ENCODE peak calls at places on chromosomes 11 and 22, in seven cellular contexts. One of them, this sample, is unnamed. For H3K27me3, the result is how much of the 10 kb centered on the place peaks cover.

GRCh38 chr11:34387653-34388052 is 29.8 kb upstream of the ABTB2 start:
- DNase-seq in right lobe of liver: no peak
- DNase-seq in CD8-positive, alpha-beta T cell: no peak
- DNase-seq in Karpas-422: no peak
- DNase-seq in brain microvascular endothelial cell: no peak
- DNase-seq in body of pancreas: no peak
- DNase-seq in PC-3: no peak
- DNase-seq in this sample: no peak

GRCh38 chr22:46019351-46019750 is 42.4 kb upstream of the WNT7B start:
- DNase-seq in right lobe of liver: peak
- DNase-seq in CD8-positive, alpha-beta T cell: no peak
- DNase-seq in Karpas-422: no peak
- DNase-seq in brain microvascular endothelial cell: no peak
- DNase-seq in body of pancreas: no peak
- DNase-seq in PC-3: peak
- DNase-seq in this sample: no peak

GRCh38 chr22:17707526-17707925 is 66.7 kb downstream of the BID start:
- DNase-seq in right lobe of liver: no peak
- DNase-seq in CD8-positive, alpha-beta T cell: no peak
- DNase-seq in Karpas-422: no peak
- DNase-seq in brain microvascular endothelial cell: no peak
- DNase-seq in body of pancreas: no peak
- DNase-seq in PC-3: no peak
- DNase-seq in this sample: no peak

GRCh38 chr22:45962431-45962712 is 14.6 kb downstream of the WNT7B start:
- DNase-seq in right lobe of liver: no peak
- DNase-seq in CD8-positive, alpha-beta T cell: no peak
- DNase-seq in Karpas-422: no peak
- DNase-seq in brain microvascular endothelial cell: no peak
- DNase-seq in body of pancreas: no peak
- DNase-seq in PC-3: no peak
- DNase-seq in this sample: no peak

GRCh38 chr11:60221706-60222105 is 21.2 kb downstream of the MS4A4E start:
- DNase-seq in right lobe of liver: no peak
- DNase-seq in CD8-positive, alpha-beta T cell: no peak
- DNase-seq in Karpas-422: no peak
- DNase-seq in brain microvascular endothelial cell: no peak
- DNase-seq in body of pancreas: no peak
- DNase-seq in PC-3: no peak
- DNase-seq in this sample: no peak

GRCh38 chr22:39725351-39726035 is 154.9 kb downstream of the CACNA1I start:
- DNase-seq in right lobe of liver: no peak
- DNase-seq in CD8-positive, alpha-beta T cell: no peak
- DNase-seq in Karpas-422: no peak
- DNase-seq in brain microvascular endothelial cell: no peak
- DNase-seq in body of pancreas: no peak
- DNase-seq in PC-3: no peak
- DNase-seq in this sample: no peak

GRCh38 chr11:122723576-122723975 is 68.1 kb downstream of the UBASH3B start:
- DNase-seq in right lobe of liver: no peak
- DNase-seq in CD8-positive, alpha-beta T cell: no peak
- DNase-seq in Karpas-422: no peak
- DNase-seq in brain microvascular endothelial cell: peak
- DNase-seq in body of pancreas: no peak
- DNase-seq in PC-3: peak
- DNase-seq in this sample: peak

GRCh38 chr11:6925636-6926207 is 504 bp upstream of the ZNF215 start:
- DNase-seq in right lobe of liver: no peak
- DNase-seq in CD8-positive, alpha-beta T cell: no peak
- DNase-seq in Karpas-422: peak
- DNase-seq in brain microvascular endothelial cell: no peak
- DNase-seq in body of pancreas: no peak
- DNase-seq in PC-3: peak
- DNase-seq in this sample: peak

GRCh38 chr22:33789690-33790253 is 130.5 kb downstream of the LARGE1 start:
- DNase-seq in right lobe of liver: no peak
- DNase-seq in CD8-positive, alpha-beta T cell: no peak
- DNase-seq in Karpas-422: no peak
- DNase-seq in brain microvascular endothelial cell: no peak
- DNase-seq in body of pancreas: no peak
- DNase-seq in PC-3: no peak
- DNase-seq in this sample: no peak

GRCh38 chr22:37109242-37109917 is at the start of gene TMPRSS6:
- DNase-seq in right lobe of liver: peak
- DNase-seq in CD8-positive, alpha-beta T cell: no peak
- DNase-seq in Karpas-422: peak
- DNase-seq in brain microvascular endothelial cell: no peak
- DNase-seq in body of pancreas: peak
- DNase-seq in PC-3: no peak
- DNase-seq in this sample: no peak
- H3K27me3 ChIP-seq in right lobe of liver: under half
- H3K27me3 ChIP-seq in CD8-positive, alpha-beta T cell: under half
- H3K27me3 ChIP-seq in Karpas-422: under half
- H3K27me3 ChIP-seq in brain microvascular endothelial cell: under half
- H3K27me3 ChIP-seq in body of pancreas: under half
- H3K27me3 ChIP-seq in PC-3: under half
- H3K27me3 ChIP-seq in this sample: under half

GRCh38 chr11:44707094-44707493 is 19.7 kb upstream of the TSPAN18 start:
- DNase-seq in right lobe of liver: no peak
- DNase-seq in CD8-positive, alpha-beta T cell: no peak
- DNase-seq in Karpas-422: no peak
- DNase-seq in brain microvascular endothelial cell: no peak
- DNase-seq in body of pancreas: no peak
- DNase-seq in PC-3: no peak
- DNase-seq in this sample: no peak

GRCh38 chr11:44709966-44710365 is 16.8 kb upstream of the TSPAN18 start:
- DNase-seq in right lobe of liver: peak
- DNase-seq in CD8-positive, alpha-beta T cell: no peak
- DNase-seq in Karpas-422: no peak
- DNase-seq in brain microvascular endothelial cell: no peak
- DNase-seq in body of pancreas: no peak
- DNase-seq in PC-3: peak
- DNase-seq in this sample: peak

GRCh38 chr11:44708523-44709280 is 18.1 kb upstream of the TSPAN18 start:
- DNase-seq in right lobe of liver: no peak
- DNase-seq in CD8-positive, alpha-beta T cell: no peak
- DNase-seq in Karpas-422: no peak
- DNase-seq in brain microvascular endothelial cell: no peak
- DNase-seq in body of pancreas: no peak
- DNase-seq in PC-3: no peak
- DNase-seq in this sample: no peak

GRCh38 chr11:44709281-44709562 is 17.5 kb upstream of the TSPAN18 start:
- DNase-seq in right lobe of liver: peak
- DNase-seq in CD8-positive, alpha-beta T cell: no peak
- DNase-seq in Karpas-422: no peak
- DNase-seq in brain microvascular endothelial cell: no peak
- DNase-seq in body of pancreas: no peak
- DNase-seq in PC-3: peak
- DNase-seq in this sample: no peak

GRCh38 chr11:44708063-44708462 is 18.7 kb upstream of the TSPAN18 start:
- DNase-seq in right lobe of liver: no peak
- DNase-seq in CD8-positive, alpha-beta T cell: no peak
- DNase-seq in Karpas-422: no peak
- DNase-seq in brain microvascular endothelial cell: peak
- DNase-seq in body of pancreas: no peak
- DNase-seq in PC-3: no peak
- DNase-seq in this sample: no peak
- H3K27me3 ChIP-seq in right lobe of liver: under half
- H3K27me3 ChIP-seq in CD8-positive, alpha-beta T cell: under half
- H3K27me3 ChIP-seq in Karpas-422: under half
- H3K27me3 ChIP-seq in brain microvascular endothelial cell: under half
- H3K27me3 ChIP-seq in body of pancreas: under half
- H3K27me3 ChIP-seq in PC-3: under half
- H3K27me3 ChIP-seq in this sample: under half

DNA sequence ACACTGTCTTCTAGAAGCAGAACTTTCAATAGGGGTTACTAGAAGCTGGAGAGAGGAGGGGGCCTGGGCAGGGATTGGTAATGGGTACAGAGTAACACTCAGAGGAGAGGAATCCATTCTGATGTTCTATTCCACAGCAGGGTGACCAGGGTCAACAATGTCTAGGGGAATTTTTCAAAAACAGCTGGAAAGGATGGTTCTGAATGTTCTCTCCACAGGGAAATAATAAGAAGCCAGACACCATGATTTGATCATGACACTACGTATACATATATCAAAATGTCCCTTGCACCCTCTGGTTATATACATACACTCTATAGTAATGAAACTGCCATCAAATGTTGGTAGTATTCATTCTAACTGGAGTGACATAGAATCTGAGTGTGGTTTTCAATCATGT is 111.2 kb upstream of the TOP3B start:
- DNase-seq in right lobe of liver: no peak
- DNase-seq in CD8-positive, alpha-beta T cell: no peak
- DNase-seq in Karpas-422: no peak
- DNase-seq in brain microvascular endothelial cell: no peak
- DNase-seq in body of pancreas: no peak
- DNase-seq in PC-3: no peak
- DNase-seq in this sample: peak
- H3K27me3 ChIP-seq in right lobe of liver: under half
- H3K27me3 ChIP-seq in CD8-positive, alpha-beta T cell: under half
- H3K27me3 ChIP-seq in Karpas-422: under half
- H3K27me3 ChIP-seq in brain microvascular endothelial cell: half or more
- H3K27me3 ChIP-seq in body of pancreas: under half
- H3K27me3 ChIP-seq in PC-3: half or more
- H3K27me3 ChIP-seq in this sample: under half

DNA sequence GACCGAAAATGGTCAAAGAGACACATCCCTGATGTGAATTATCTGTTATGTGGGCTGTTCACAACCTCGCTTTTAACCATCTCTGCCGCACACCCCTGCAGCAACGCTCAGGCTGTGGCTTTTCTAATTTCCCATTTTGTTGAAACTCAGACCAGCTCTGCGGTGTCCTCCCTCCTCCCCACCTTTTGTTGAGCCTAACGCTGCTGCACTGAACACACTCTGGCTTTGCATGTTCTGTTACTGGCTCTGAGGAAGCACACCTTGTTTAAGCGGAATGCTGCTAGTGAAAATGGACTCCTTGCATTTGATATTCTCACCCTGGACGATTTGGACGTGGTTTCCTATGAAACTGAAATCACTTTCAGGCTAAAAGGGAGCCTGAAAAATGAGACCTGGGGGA is 198.5 kb upstream of the MTNR1B start:
- DNase-seq in right lobe of liver: no peak
- DNase-seq in CD8-positive, alpha-beta T cell: no peak
- DNase-seq in Karpas-422: no peak
- DNase-seq in brain microvascular endothelial cell: no peak
- DNase-seq in body of pancreas: no peak
- DNase-seq in PC-3: no peak
- DNase-seq in this sample: no peak
- H3K27me3 ChIP-seq in right lobe of liver: under half
- H3K27me3 ChIP-seq in CD8-positive, alpha-beta T cell: under half
- H3K27me3 ChIP-seq in Karpas-422: under half
- H3K27me3 ChIP-seq in brain microvascular endothelial cell: under half
- H3K27me3 ChIP-seq in body of pancreas: under half
- H3K27me3 ChIP-seq in PC-3: under half
- H3K27me3 ChIP-seq in this sample: under half

GRCh38 chr11:2451336-2451735 is 6.5 kb downstream of the KCNQ1 start:
- DNase-seq in right lobe of liver: peak
- DNase-seq in CD8-positive, alpha-beta T cell: no peak
- DNase-seq in Karpas-422: no peak
- DNase-seq in brain microvascular endothelial cell: no peak
- DNase-seq in body of pancreas: no peak
- DNase-seq in PC-3: no peak
- DNase-seq in this sample: no peak

GRCh38 chr11:2450321-2451041 is 5.7 kb downstream of the KCNQ1 start:
- DNase-seq in right lobe of liver: peak
- DNase-seq in CD8-positive, alpha-beta T cell: no peak
- DNase-seq in Karpas-422: no peak
- DNase-seq in brain microvascular endothelial cell: no peak
- DNase-seq in body of pancreas: no peak
- DNase-seq in PC-3: no peak
- DNase-seq in this sample: no peak

GRCh38 chr11:2453436-2453835 is 8.6 kb downstream of the KCNQ1 start:
- DNase-seq in right lobe of liver: no peak
- DNase-seq in CD8-positive, alpha-beta T cell: no peak
- DNase-seq in Karpas-422: no peak
- DNase-seq in brain microvascular endothelial cell: no peak
- DNase-seq in body of pancreas: no peak
- DNase-seq in PC-3: no peak
- DNase-seq in this sample: no peak

GRCh38 chr11:2449548-2450320 is 4.9 kb downstream of the KCNQ1 start:
- DNase-seq in right lobe of liver: peak
- DNase-seq in CD8-positive, alpha-beta T cell: no peak
- DNase-seq in Karpas-422: no peak
- DNase-seq in brain microvascular endothelial cell: no peak
- DNase-seq in body of pancreas: no peak
- DNase-seq in PC-3: no peak
- DNase-seq in this sample: no peak

DNA sequence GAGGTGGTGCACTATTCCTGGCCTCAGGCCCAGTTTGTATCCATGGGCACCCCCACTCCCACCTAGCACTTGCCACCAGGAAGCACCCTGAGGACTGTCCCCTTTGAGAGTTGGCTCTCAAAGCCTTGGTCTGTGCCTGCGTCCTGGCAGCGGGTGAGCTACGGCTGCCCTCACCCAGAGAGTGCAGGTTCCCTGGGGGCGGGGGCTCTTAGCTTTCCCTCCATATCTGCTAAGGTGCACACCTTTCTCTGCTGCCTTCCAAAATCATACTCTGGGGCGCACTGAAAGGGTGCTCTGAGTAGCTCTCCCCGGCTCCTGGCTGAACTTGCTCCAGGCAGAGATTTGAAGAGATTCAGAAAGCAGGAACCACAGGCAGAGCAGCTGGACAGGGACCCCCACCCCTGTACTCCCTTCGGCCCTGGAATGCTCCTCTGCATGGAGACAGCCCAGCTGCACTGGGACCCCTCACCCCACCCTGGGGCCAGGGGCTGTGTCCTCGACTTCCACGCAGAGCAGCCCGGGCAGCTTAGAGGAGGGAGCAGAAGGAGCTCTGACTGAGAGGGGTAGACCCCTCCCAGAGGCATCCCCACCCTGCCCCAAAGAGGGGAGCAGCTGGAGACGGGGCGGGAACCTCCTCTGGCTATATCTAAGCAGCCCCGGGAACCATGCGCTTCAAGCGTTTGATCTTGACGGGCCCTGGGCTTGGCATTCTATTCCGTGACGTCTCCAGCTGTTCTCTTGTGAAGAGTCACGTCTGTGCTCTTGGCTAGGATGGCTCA is 7.3 kb downstream of the KCNQ1 start:
- DNase-seq in right lobe of liver: peak
- DNase-seq in CD8-positive, alpha-beta T cell: no peak
- DNase-seq in Karpas-422: no peak
- DNase-seq in brain microvascular endothelial cell: no peak
- DNase-seq in body of pancreas: peak
- DNase-seq in PC-3: no peak
- DNase-seq in this sample: no peak
- H3K27me3 ChIP-seq in right lobe of liver: under half
- H3K27me3 ChIP-seq in CD8-positive, alpha-beta T cell: under half
- H3K27me3 ChIP-seq in Karpas-422: under half
- H3K27me3 ChIP-seq in brain microvascular endothelial cell: under half
- H3K27me3 ChIP-seq in body of pancreas: under half
- H3K27me3 ChIP-seq in PC-3: under half
- H3K27me3 ChIP-seq in this sample: under half

GRCh38 chr11:18498039-18498438 is 28.7 kb downstream of the TSG101 start:
- DNase-seq in right lobe of liver: no peak
- DNase-seq in CD8-positive, alpha-beta T cell: no peak
- DNase-seq in Karpas-422: no peak
- DNase-seq in brain microvascular endothelial cell: no peak
- DNase-seq in body of pancreas: no peak
- DNase-seq in PC-3: no peak
- DNase-seq in this sample: no peak
- H3K27me3 ChIP-seq in right lobe of liver: under half
- H3K27me3 ChIP-seq in CD8-positive, alpha-beta T cell: under half
- H3K27me3 ChIP-seq in Karpas-422: under half
- H3K27me3 ChIP-seq in brain microvascular endothelial cell: under half
- H3K27me3 ChIP-seq in body of pancreas: under half
- H3K27me3 ChIP-seq in PC-3: under half
- H3K27me3 ChIP-seq in this sample: under half

This sample was measured in IMR-90.